ENCODE peak calls at places on chromosomes 6 and 20, in four cellular contexts. One of them, this sample, is unnamed.

GRCh38 chr6:28767133-28767532 is 156.7 kb downstream of the TRIM27 start:
- DNase-seq in neural progenitor cell: no peak
- DNase-seq in upper lobe of right lung: no peak
- DNase-seq in AG09319: no peak
- DNase-seq in this sample: no peak

GRCh38 chr6:138099832-138100231 is 7.4 kb downstream of the PERP start:
- DNase-seq in upper lobe of right lung: no peak
- DNase-seq in neural progenitor cell: no peak
- DNase-seq in AG09319: peak; percentile 79
- DNase-seq in this sample: peak; percentile 61

GRCh38 chr6:35078896-35079295 is 62.2 kb downstream of the TCP11 start:
- DNase-seq in upper lobe of right lung: peak; percentile 57
- DNase-seq in neural progenitor cell: no peak
- DNase-seq in AG09319: no peak
- DNase-seq in this sample: no peak

GRCh38 chr6:15504040-15504491 is 158.8 kb downstream of the DTNBP1 start:
- DNase-seq in upper lobe of right lung: peak; percentile 64
- DNase-seq in AG09319: no peak
- DNase-seq in neural progenitor cell: peak; percentile 25
- DNase-seq in this sample: no peak

GRCh38 chr20:18414140-18414539 is 52.7 kb downstream of the DZANK1 start:
- DNase-seq in neural progenitor cell: no peak
- DNase-seq in upper lobe of right lung: no peak
- DNase-seq in AG09319: no peak
- DNase-seq in this sample: no peak

GRCh38 chr6:14066782-14067406 is 50.7 kb upstream of the CD83 start:
- DNase-seq in upper lobe of right lung: no peak
- DNase-seq in neural progenitor cell: peak; percentile 79
- DNase-seq in AG09319: peak; percentile 31
- DNase-seq in this sample: peak; percentile 83

GRCh38 chr6:45607818-45608217 is 230.1 kb upstream of the SUPT3H start:
- DNase-seq in AG09319: no peak
- DNase-seq in neural progenitor cell: no peak
- DNase-seq in upper lobe of right lung: no peak
- DNase-seq in this sample: no peak

GRCh38 chr6:152552616-152553209 is 84.4 kb downstream of the SYNE1 start:
- DNase-seq in AG09319: no peak
- DNase-seq in upper lobe of right lung: peak; percentile 74
- DNase-seq in neural progenitor cell: peak; percentile 81
- DNase-seq in this sample: peak; percentile 19

GRCh38 chr6:46909371-46909770 is 12.4 kb downstream of the ADGRF5 start:
- DNase-seq in upper lobe of right lung: no peak
- DNase-seq in AG09319: no peak
- DNase-seq in neural progenitor cell: no peak
- DNase-seq in this sample: no peak

GRCh38 chr6:147173140-147173539 is 31.1 kb upstream of the STXBP5 start:
- DNase-seq in AG09319: no peak
- DNase-seq in upper lobe of right lung: no peak
- DNase-seq in neural progenitor cell: no peak
- DNase-seq in this sample: peak; percentile 70

GRCh38 chr6:133710826-133711225 is 178.1 kb upstream of the TCF21 start:
- DNase-seq in upper lobe of right lung: no peak
- DNase-seq in neural progenitor cell: no peak
- DNase-seq in AG09319: no peak
- DNase-seq in this sample: no peak

GRCh38 chr6:30578051-30578450 is 6.8 kb downstream of the ABCF1 start:
- DNase-seq in upper lobe of right lung: no peak
- DNase-seq in neural progenitor cell: no peak
- DNase-seq in AG09319: no peak
- DNase-seq in this sample: no peak

GRCh38 chr6:30820196-30820595 is 64.1 kb upstream of the DDR1 start:
- DNase-seq in upper lobe of right lung: no peak
- DNase-seq in neural progenitor cell: no peak
- DNase-seq in AG09319: peak; percentile 61
- DNase-seq in this sample: no peak

GRCh38 chr6:1729752-1730140 is 120.0 kb downstream of the FOXC1 start:
- DNase-seq in upper lobe of right lung: no peak
- DNase-seq in AG09319: no peak
- DNase-seq in neural progenitor cell: no peak
- DNase-seq in this sample: no peak

GRCh38 chr6:35754452-35755321 is 17.9 kb downstream of the ARMC12 start:
- DNase-seq in AG09319: no peak
- DNase-seq in upper lobe of right lung: no peak
- DNase-seq in neural progenitor cell: no peak
- DNase-seq in this sample: peak; percentile 85

GRCh38 chr6:33718713-33719112 is 7.2 kb upstream of the UQCC2 start:
- DNase-seq in AG09319: no peak
- DNase-seq in upper lobe of right lung: peak; percentile 20
- DNase-seq in neural progenitor cell: no peak
- DNase-seq in this sample: no peak

GRCh38 chr6:64904616-64905015 is 802.4 kb downstream of the EYS start:
- DNase-seq in neural progenitor cell: no peak
- DNase-seq in upper lobe of right lung: no peak
- DNase-seq in AG09319: no peak
- DNase-seq in this sample: no peak

GRCh38 chr20:34983995-34984735 is 28.5 kb downstream of the MYH7B start:
- DNase-seq in AG09319: no peak
- DNase-seq in neural progenitor cell: peak; percentile 23
- DNase-seq in upper lobe of right lung: no peak
- DNase-seq in this sample: no peak

GRCh38 chr6:105069821-105070445 is 109.9 kb downstream of the POPDC3 start:
- DNase-seq in AG09319: no peak
- DNase-seq in upper lobe of right lung: no peak
- DNase-seq in neural progenitor cell: no peak
- DNase-seq in this sample: no peak

GRCh38 chr6:37188962-37189510 is 19.1 kb downstream of the PIM1 start:
- DNase-seq in neural progenitor cell: no peak
- DNase-seq in AG09319: no peak
- DNase-seq in upper lobe of right lung: no peak
- DNase-seq in this sample: no peak

GRCh38 chr6:53359843-53360834 is 11.4 kb upstream of the ELOVL5 start:
- DNase-seq in upper lobe of right lung: no peak
- DNase-seq in neural progenitor cell: no peak
- DNase-seq in AG09319: no peak
- DNase-seq in this sample: no peak

GRCh38 chr6:3789018-3789895 is 37.7 kb upstream of the PXDC1 start:
- DNase-seq in upper lobe of right lung: no peak
- DNase-seq in AG09319: no peak
- DNase-seq in neural progenitor cell: no peak
- DNase-seq in this sample: no peak

GRCh38 chr20:53623454-53624206 is 30.0 kb upstream of the ZNF217 start:
- DNase-seq in upper lobe of right lung: peak; percentile 63
- DNase-seq in AG09319: peak; percentile 42
- DNase-seq in neural progenitor cell: peak; percentile 54
- DNase-seq in this sample: no peak

DNA sequence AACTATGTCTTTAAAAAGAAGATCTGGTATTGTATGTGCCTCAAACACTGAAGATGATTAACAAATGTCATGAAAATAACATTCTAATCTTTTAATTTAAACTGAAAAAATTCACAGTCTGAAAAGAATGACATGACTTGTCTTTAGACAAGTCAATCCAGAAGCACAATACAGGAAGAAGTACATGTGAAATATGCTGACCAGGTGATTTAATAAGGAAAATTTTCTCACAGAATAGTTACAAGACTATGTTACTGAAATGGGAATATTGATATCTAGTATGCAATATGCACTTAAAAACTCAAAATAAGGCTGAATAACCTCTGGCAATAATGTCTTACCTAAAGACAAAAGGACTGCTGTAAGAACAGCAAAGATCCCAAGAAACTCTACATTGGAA is 13.1 kb downstream of the CEP85L start:
- DNase-seq in upper lobe of right lung: no peak
- DNase-seq in neural progenitor cell: no peak
- DNase-seq in AG09319: no peak
- DNase-seq in this sample: no peak
- TF ChIP-seq CTCF in upper lobe of right lung: no peak
- TF ChIP-seq CTCF in neural progenitor cell: no peak
- TF ChIP-seq CTCF in AG09319: no peak
- TF ChIP-seq CTCF in this sample: no peak

GRCh38 chr20:41894255-41894963 is 276.2 kb upstream of the CHD6 start:
- DNase-seq in neural progenitor cell: no peak
- DNase-seq in upper lobe of right lung: no peak
- DNase-seq in AG09319: no peak
- DNase-seq in this sample: no peak
- TF ChIP-seq CTCF in neural progenitor cell: no peak
- TF ChIP-seq CTCF in upper lobe of right lung: no peak
- TF ChIP-seq CTCF in AG09319: no peak
- TF ChIP-seq CTCF in this sample: no peak

GRCh38 chr20:21702553-21703467 is 2.7 kb upstream of the PAX1 start:
- DNase-seq in upper lobe of right lung: peak; percentile 76
- DNase-seq in AG09319: no peak
- DNase-seq in neural progenitor cell: peak; percentile 94
- DNase-seq in this sample: no peak
- TF ChIP-seq CTCF in upper lobe of right lung: peak; percentile 38
- TF ChIP-seq CTCF in AG09319: peak; percentile 44
- TF ChIP-seq CTCF in neural progenitor cell: peak; percentile 84
- TF ChIP-seq CTCF in this sample: peak; percentile 91

DNA sequence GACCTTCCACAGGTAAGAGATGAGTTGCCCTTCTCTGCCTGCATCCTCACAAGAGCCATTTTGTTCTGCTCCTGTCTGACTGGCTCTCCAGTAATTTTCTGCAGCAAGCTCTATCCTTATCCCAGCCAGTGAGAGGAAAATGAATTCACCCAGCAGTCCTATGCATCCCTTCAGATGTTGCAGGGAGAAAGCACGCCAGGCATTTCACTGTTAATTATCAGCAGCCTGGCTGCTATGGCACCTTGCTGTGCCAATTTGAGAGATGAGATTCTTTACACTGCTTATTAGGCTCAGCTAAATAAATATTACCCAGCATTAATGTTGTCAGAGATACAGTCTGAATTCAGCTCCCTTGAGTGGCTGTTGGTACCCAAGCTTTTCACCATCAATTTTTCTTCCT is 61.1 kb upstream of the SNAP25 start:
- DNase-seq in AG09319: no peak
- DNase-seq in upper lobe of right lung: no peak
- DNase-seq in neural progenitor cell: no peak
- DNase-seq in this sample: no peak
- TF ChIP-seq CTCF in AG09319: no peak
- TF ChIP-seq CTCF in upper lobe of right lung: no peak
- TF ChIP-seq CTCF in neural progenitor cell: no peak
- TF ChIP-seq CTCF in this sample: no peak

GRCh38 chr20:50569864-50570836 is 60.0 kb downstream of the PTPN1 start:
- DNase-seq in neural progenitor cell: peak; percentile 56
- DNase-seq in upper lobe of right lung: no peak
- DNase-seq in AG09319: no peak
- DNase-seq in this sample: no peak
- TF ChIP-seq CTCF in neural progenitor cell: peak; percentile 47
- TF ChIP-seq CTCF in upper lobe of right lung: peak; percentile 32
- TF ChIP-seq CTCF in AG09319: peak; percentile 33
- TF ChIP-seq CTCF in this sample: no peak